ENCODE peak calls at places on chromosomes 4 and X, in four cellular contexts. I, P, K and Z are unnamed samples.

GRCh38 chr4:122854860-122855259 is 28.2 kb downstream of the FGF2 start:
- DNase-seq in I (no peak), P (no peak), K (no peak), Z (no peak)

GRCh38 chr4:97593248-97593647 is 550.0 kb downstream of the STPG2 start:
- DNase-seq in P (no peak), I (no peak), K (no peak), Z (no peak)

GRCh38 chr4:105624530-105624929 is 72.1 kb downstream of the ARHGEF38 start:
- DNase-seq in P (no peak), I (no peak), K (no peak), Z (no peak)

GRCh38 chr4:154559141-154559841 is 3.5 kb upstream of the FGB start:
- DNase-seq in K (peak; percentile 50), I (peak; percentile 17), P (peak; percentile 87), Z (peak; percentile 39)

GRCh38 chrX:13373027-13373806 is 53.4 kb upstream of the ATXN3L start:
- DNase-seq in P (no peak), I (no peak), K (no peak), Z (no peak)

GRCh38 chr4:10502717-10503116 is 45.5 kb upstream of the ZNF518B start:
- DNase-seq in K (no peak), I (no peak), P (no peak), Z (no peak)

GRCh38 chrX:112512509-112512908 is 167.2 kb downstream of the LHFPL1 start:
- DNase-seq in P (no peak), K (no peak), I (peak; percentile 16), Z (no peak)

GRCh38 chr4:184142121-184143000 is 75.3 kb downstream of the ENPP6 start:
- DNase-seq in P (no peak), I (no peak), K (no peak), Z (no peak)

GRCh38 chr4:108751321-108751720 is 11.5 kb downstream of the ETNPPL start:
- DNase-seq in K (no peak), I (no peak), P (no peak), Z (no peak)

GRCh38 chrX:1386338-1387127 is 5.4 kb downstream of the SLC25A6 start:
- DNase-seq in K (no peak), P (no peak), I (peak; percentile 9), Z (no peak)

GRCh38 chr4:26317766-26318165 is 3.0 kb upstream of the RBPJ start:
- DNase-seq in P (no peak), K (no peak), I (no peak), Z (no peak)

GRCh38 chr4:94536649-94537464 is 85.1 kb downstream of the PDLIM5 start:
- DNase-seq in K (no peak), I (no peak), P (no peak), Z (no peak)

GRCh38 chr4:149164282-149164681 is 651.4 kb downstream of the IQCM start:
- DNase-seq in K (no peak), P (no peak), I (peak; percentile 28), Z (no peak)

GRCh38 chrX:46531442-46531841 is 13.8 kb downstream of the ZNF674 start:
- DNase-seq in K (peak; percentile 7), I (no peak), P (no peak), Z (no peak)
- TF ChIP-seq ELF4 in K (no peak), I (no peak), P (no peak), Z (no peak)

DNA sequence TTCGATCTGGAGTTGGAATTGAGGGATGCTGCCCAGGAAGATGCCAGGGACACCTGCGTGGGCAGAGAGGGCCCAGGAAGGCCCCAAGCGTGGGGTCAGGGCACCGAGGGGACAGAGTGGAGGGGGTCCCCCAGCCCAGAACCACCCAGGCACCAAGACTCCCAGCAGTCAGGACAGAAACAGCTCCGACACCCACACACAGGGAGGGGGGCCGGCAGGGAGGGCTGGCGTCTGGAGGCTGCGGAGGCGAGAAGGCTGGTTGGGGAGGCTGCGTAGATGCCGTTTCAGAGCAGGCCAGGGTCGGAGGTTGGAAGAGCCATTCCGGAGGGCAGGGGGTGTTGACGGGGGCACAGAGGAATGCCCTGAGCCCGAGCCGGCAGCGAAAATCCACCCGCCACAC is 23.6 kb downstream of the ATP5ME start:
- DNase-seq in P (no peak), I (no peak), K (no peak), Z (no peak)
- TF ChIP-seq ELF4 in P (no peak), I (no peak), K (no peak), Z (no peak)

GRCh38 chr4:81493895-81494490 is 22.3 kb upstream of the RASGEF1B start:
- DNase-seq in P (no peak), I (no peak), K (no peak), Z (no peak)
- TF ChIP-seq ELF4 in P (no peak), I (no peak), K (no peak), Z (no peak)

DNA sequence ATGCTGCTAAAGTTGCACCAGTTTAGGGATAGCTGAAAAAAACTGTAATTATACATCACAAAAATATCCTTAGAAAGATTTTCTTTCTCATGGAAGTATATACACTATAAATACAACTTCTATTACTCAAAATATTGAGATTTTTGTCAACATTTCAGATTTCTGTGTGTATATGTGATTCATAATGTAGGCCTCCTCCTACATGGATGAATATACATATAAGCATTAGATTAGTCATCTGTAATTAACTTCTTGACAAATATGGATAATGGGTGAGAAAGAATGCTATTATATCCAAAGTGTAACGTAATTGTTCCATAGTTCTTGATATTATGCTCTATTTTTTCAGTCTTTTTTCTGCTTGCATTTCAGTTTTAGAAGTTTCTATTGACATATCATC is 124.9 kb downstream of the CBLL2 start:
- DNase-seq in I (no peak), P (no peak), K (no peak), Z (no peak)
- TF ChIP-seq ELF4 in I (no peak), P (no peak), K (no peak), Z (no peak)

GRCh38 chrX:16312761-16313623 is 145.7 kb downstream of the MAGEB17 start:
- DNase-seq in I (peak; percentile 10), P (no peak), K (no peak), Z (no peak)
- TF ChIP-seq ELF4 in I (no peak), P (no peak), K (no peak), Z (no peak)

GRCh38 chrX:57900961-57901360 is 9.3 kb downstream of the ZXDA start:
- DNase-seq in I (no peak), P (no peak), K (no peak), Z (no peak)

GRCh38 chrX:57904481-57904880 is 5.8 kb downstream of the ZXDA start:
- DNase-seq in I (no peak), K (no peak), P (no peak), Z (no peak)

GRCh38 chrX:57899064-57899463 is 11.2 kb downstream of the ZXDA start:
- DNase-seq in P (no peak), K (no peak), I (no peak), Z (no peak)

GRCh38 chrX:57905141-57905540 is 5.1 kb downstream of the ZXDA start:
- DNase-seq in I (no peak), K (no peak), P (no peak), Z (no peak)

GRCh38 chrX:57902633-57903032 is 7.6 kb downstream of the ZXDA start:
- DNase-seq in I (no peak), P (no peak), K (no peak), Z (no peak)
- TF ChIP-seq ELF4 in I (no peak), P (no peak), K (no peak), Z (no peak)